ENCODE peak calls at places on chromosomes 3 and 15, in ten cellular contexts. T, Q, A, P, Z, E, K, Y, B and X are unnamed samples.

GRCh38 chr3:36416660-36417059 is 36.4 kb downstream of the STAC start:
- DNase-seq in A (no peak), T (no peak), P (no peak), K (no peak), E (no peak), B (no peak), Y (no peak), Q (no peak), Z (no peak), X (no peak)

GRCh38 chr3:59717679-59718205 is 667.9 kb upstream of the CFAP20DC start:
- DNase-seq in E (no peak), B (no peak), Y (no peak), K (no peak), Z (no peak), T (no peak), A (no peak), P (no peak), Q (no peak), X (no peak)

GRCh38 chr3:182364723-182365650 is 428.3 kb upstream of the ATP11B start:
- DNase-seq in A (no peak), Z (no peak), Y (no peak), E (no peak), Q (no peak), B (no peak), P (peak), T (no peak), K (no peak), X (peak)

GRCh38 chr3:143306419-143306818 is 186.8 kb downstream of the CHST2 start:
- DNase-seq in A (no peak), T (no peak), Y (no peak), E (no peak), K (peak), Z (no peak), Q (no peak), P (no peak), B (no peak), X (peak)

GRCh38 chr3:114178770-114179368 is at the start of gene DRD3:
- DNase-seq in E (no peak), B (no peak), Y (no peak), Q (peak), A (peak), Z (peak), K (peak), P (peak), T (peak), X (peak)

GRCh38 chr3:4862973-4863372 is 116.3 kb upstream of the BHLHE40 start:
- DNase-seq in A (no peak), K (no peak), E (no peak), Y (no peak), B (no peak), T (no peak), Z (no peak), Q (no peak), P (no peak), X (no peak)

GRCh38 chr15:54131410-54131809 is 153.2 kb downstream of the UNC13C start:
- DNase-seq in T (no peak), Z (no peak), Y (no peak), P (no peak), E (no peak), K (no peak), B (no peak), A (no peak), Q (no peak), X (no peak)

GRCh38 chr15:101382544-101382943 is 87.5 kb upstream of the SNRPA1 start:
- DNase-seq in P (no peak), A (no peak), T (no peak), Z (no peak), Y (no peak), E (no peak), K (no peak), B (no peak), Q (no peak), X (no peak)

GRCh38 chr3:110414851-110415250 is 656.8 kb upstream of the NECTIN3 start:
- DNase-seq in Z (peak), T (no peak), P (peak), B (no peak), Q (peak), A (no peak), Y (peak), K (peak), E (no peak), X (no peak)

GRCh38 chr3:100079328-100079727 is 35.0 kb downstream of the FILIP1L start:
- DNase-seq in A (no peak), T (no peak), P (no peak), Q (no peak), K (no peak), Z (no peak), B (no peak), E (no peak), Y (no peak), X (no peak)

GRCh38 chr3:24662449-24663345 is 168.0 kb upstream of the THRB start:
- DNase-seq in Y (no peak), Q (no peak), K (no peak), P (no peak), Z (no peak), B (no peak), T (no peak), E (peak), A (no peak), X (no peak)

GRCh38 chr3:141828487-141829284 is 47.8 kb upstream of the ATP1B3 start:
- DNase-seq in Y (no peak), Q (no peak), A (no peak), T (no peak), P (no peak), Z (no peak), E (peak), B (no peak), K (peak), X (peak)

GRCh38 chr15:85489773-85490493 is 109.5 kb downstream of the AKAP13 start:
- DNase-seq in E (no peak), P (no peak), T (no peak), Y (no peak), B (no peak), A (no peak), Q (no peak), Z (no peak), K (no peak), X (no peak)

GRCh38 chr3:90092994-90093393 is 985.6 kb downstream of the EPHA3 start:
- DNase-seq in E (no peak), Q (peak), Y (no peak), A (no peak), K (peak), P (peak), B (no peak), T (no peak), Z (no peak), X (no peak)

GRCh38 chr3:13505147-13506130 is 25.3 kb downstream of the HDAC11 start:
- DNase-seq in P (no peak), T (no peak), E (no peak), K (no peak), Q (no peak), Y (no peak), A (no peak), Z (no peak), B (no peak), X (no peak)

GRCh38 chr15:56243117-56243773 is 434 bp downstream of the RFX7 start:
- DNase-seq in Q (no peak), B (no peak), T (peak), Y (no peak), K (peak), Z (no peak), P (peak), E (peak), A (peak), X (peak)
- TF ChIP-seq CTCF in Q (no peak), B (no peak), T (no peak), Y (no peak), K (no peak), Z (no peak), P (no peak), E (no peak), A (no peak), X (no peak)

GRCh38 chr3:52798978-52799476 is 4.4 kb downstream of the ITIH3 start:
- DNase-seq in E (no peak), K (peak), Y (no peak), P (no peak), Q (no peak), A (peak), Z (no peak), B (no peak), T (no peak), X (peak)
- TF ChIP-seq CTCF in E (peak), K (peak), Y (no peak), P (peak), Q (peak), A (peak), Z (peak), B (no peak), T (peak), X (peak)

GRCh38 chr15:39153058-39153457 is 427.8 kb upstream of the THBS1 start:
- DNase-seq in P (no peak), K (no peak), E (no peak), Z (no peak), T (no peak), B (no peak), A (no peak), Y (no peak), Q (no peak), X (no peak)

GRCh38 chr15:39156166-39156565 is 424.7 kb upstream of the THBS1 start:
- DNase-seq in Q (no peak), Y (no peak), A (no peak), P (no peak), Z (no peak), T (no peak), E (no peak), B (no peak), K (peak), X (no peak)

GRCh38 chr15:39153718-39154117 is 427.2 kb upstream of the THBS1 start:
- DNase-seq in P (peak), Q (no peak), E (no peak), Z (no peak), Y (no peak), B (no peak), T (no peak), A (no peak), K (no peak), X (peak)

GRCh38 chr15:39154776-39155175 is 426.1 kb upstream of the THBS1 start:
- DNase-seq in Q (no peak), Y (no peak), P (no peak), A (no peak), E (no peak), K (no peak), T (no peak), B (no peak), Z (no peak), X (no peak)

DNA sequence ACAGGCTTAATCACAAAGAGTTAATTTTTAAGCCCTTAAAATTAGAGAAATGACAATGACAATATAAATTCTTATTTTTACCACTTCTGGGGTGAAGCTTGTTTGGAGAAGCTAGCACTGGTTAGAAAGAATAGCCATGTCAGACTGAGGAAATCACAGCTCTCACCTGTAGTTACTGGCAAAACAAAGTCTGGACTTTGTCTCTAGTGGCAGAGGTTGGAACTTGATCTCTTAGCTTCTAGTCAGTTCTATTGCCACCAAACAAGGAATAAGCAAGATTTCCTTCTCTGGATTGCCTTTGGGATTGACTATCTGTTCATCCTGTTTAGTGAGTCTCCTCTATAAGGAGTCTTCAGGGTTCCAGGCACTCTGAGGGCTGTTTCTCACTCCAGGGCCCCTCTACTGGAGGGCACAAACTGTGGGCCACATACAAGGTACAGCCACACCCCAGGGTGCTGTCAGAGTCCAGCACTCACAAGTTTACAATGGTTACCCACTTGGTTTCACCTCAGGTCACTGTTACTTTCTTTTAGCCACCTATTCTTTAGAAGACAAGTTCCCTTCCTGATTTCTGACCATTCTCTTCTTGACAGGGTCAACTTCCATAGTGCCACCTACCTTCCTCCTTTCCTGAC is 426.6 kb upstream of the THBS1 start:
- DNase-seq in K (no peak), A (no peak), P (no peak), E (no peak), B (no peak), Z (no peak), T (no peak), Y (no peak), Q (no peak), X (no peak)
- TF ChIP-seq CTCF in K (no peak), A (peak), P (peak), E (no peak), B (no peak), Z (peak), T (peak), Y (peak), Q (peak), X (no peak)

GRCh38 chr15:43135351-43135750 is 2.0 kb downstream of the TMEM62 start:
- DNase-seq in Q (no peak), K (no peak), E (no peak), Y (no peak), P (no peak), A (no peak), B (no peak), T (no peak), Z (no peak), X (no peak)
- TF ChIP-seq CTCF in Q (no peak), K (no peak), E (no peak), Y (no peak), P (no peak), A (no peak), B (no peak), T (no peak), Z (no peak), X (no peak)

GRCh38 chr3:10678796-10679376 is 137.1 kb upstream of the SLC6A11 start:
- DNase-seq in B (no peak), K (no peak), Y (no peak), P (no peak), Q (no peak), A (no peak), T (no peak), Z (no peak), E (no peak), X (no peak)

GRCh38 chr3:10682692-10683091 is 133.3 kb upstream of the SLC6A11 start:
- DNase-seq in T (no peak), P (no peak), B (no peak), E (no peak), Y (no peak), Q (no peak), Z (no peak), A (no peak), K (no peak), X (no peak)

GRCh38 chr3:10680796-10681195 is 135.2 kb upstream of the SLC6A11 start:
- DNase-seq in E (no peak), Q (no peak), T (no peak), K (no peak), Y (no peak), P (no peak), B (no peak), Z (no peak), A (no peak), X (no peak)

GRCh38 chr3:10688126-10688525 is 127.9 kb upstream of the SLC6A11 start:
- DNase-seq in Q (no peak), E (no peak), Y (no peak), K (no peak), P (no peak), T (no peak), Z (no peak), B (no peak), A (no peak), X (no peak)

DNA sequence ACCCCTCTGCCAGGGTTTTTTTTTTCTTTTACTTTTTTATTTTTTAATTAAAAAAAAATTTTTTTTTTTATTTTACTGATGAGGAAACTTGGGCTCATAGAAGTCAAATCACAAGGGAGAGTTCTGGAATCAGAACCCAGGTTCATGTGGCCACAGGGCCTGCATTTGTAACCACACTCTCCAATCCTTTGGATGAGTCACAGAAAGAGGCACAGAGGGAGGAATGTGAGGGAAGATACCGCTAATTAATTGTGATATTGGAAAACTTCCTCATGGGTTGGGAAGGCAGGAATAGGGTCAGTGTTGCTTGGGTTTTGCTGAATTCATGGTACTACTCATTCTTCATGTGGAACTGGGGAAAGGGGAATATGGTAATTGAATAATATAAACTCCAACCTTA is 132.9 kb upstream of the SLC6A11 start:
- DNase-seq in A (no peak), Q (no peak), T (no peak), P (peak), K (no peak), E (no peak), Z (no peak), B (no peak), Y (no peak), X (no peak)
- TF ChIP-seq CTCF in A (no peak), Q (no peak), T (no peak), P (no peak), K (no peak), E (no peak), Z (no peak), B (no peak), Y (no peak), X (no peak)

GRCh38 chr15:66682246-66682645 is 19.8 kb upstream of the SMAD6 start:
- DNase-seq in T (no peak), E (no peak), Q (no peak), Z (no peak), B (no peak), A (no peak), P (no peak), K (no peak), Y (no peak), X (no peak)

GRCh38 chr15:66682865-66683264 is 19.2 kb upstream of the SMAD6 start:
- DNase-seq in T (no peak), Z (no peak), A (no peak), Q (peak), E (no peak), B (no peak), Y (no peak), K (peak), P (peak), X (no peak)

GRCh38 chr15:66684136-66684681 is 17.8 kb upstream of the SMAD6 start:
- DNase-seq in Y (no peak), A (no peak), B (no peak), Z (no peak), T (no peak), K (no peak), E (no peak), Q (no peak), P (no peak), X (no peak)

GRCh38 chr15:66681395-66681794 is 20.6 kb upstream of the SMAD6 start:
- DNase-seq in K (no peak), Z (no peak), A (no peak), P (no peak), E (no peak), B (no peak), T (no peak), Q (no peak), Y (no peak), X (no peak)

GRCh38 chr15:66685638-66686150 is 16.3 kb upstream of the SMAD6 start:
- DNase-seq in Y (no peak), K (peak), Q (no peak), P (no peak), T (no peak), Z (no peak), E (no peak), A (no peak), B (no peak), X (no peak)
- TF ChIP-seq CTCF in Y (no peak), K (peak), Q (peak), P (peak), T (peak), Z (peak), E (no peak), A (peak), B (no peak), X (no peak)

GRCh38 chr3:2765002-2765579 is 345.1 kb downstream of the IL5RA start:
- DNase-seq in Y (no peak), Q (no peak), B (no peak), Z (no peak), E (no peak), P (no peak), K (no peak), A (no peak), T (no peak), X (peak)
- TF ChIP-seq CTCF in Y (no peak), Q (no peak), B (no peak), Z (no peak), E (no peak), P (no peak), K (no peak), A (no peak), T (peak), X (no peak)

DNA sequence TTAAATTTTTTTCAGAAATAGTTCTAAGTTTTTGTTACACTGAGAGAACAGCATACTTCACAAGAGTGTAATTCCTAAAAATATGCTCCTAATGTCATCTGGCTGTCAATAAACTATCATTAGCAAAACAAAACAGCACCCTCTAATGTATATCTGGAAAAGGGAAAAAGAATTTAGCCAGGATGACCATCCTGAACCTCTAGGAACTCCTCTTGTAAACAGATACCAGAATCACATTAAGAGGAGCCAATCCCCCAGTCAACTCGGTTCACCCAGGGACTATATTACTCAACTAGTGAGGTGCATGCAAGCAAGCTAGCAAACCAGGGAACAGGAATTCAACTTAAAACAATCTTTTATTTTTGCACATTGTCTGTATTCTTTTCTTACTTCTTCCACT is 63.2 kb downstream of the RAD18 start:
- DNase-seq in B (no peak), Y (peak), T (no peak), A (no peak), P (peak), K (no peak), Q (peak), E (no peak), Z (peak), X (no peak)
- TF ChIP-seq CTCF in B (no peak), Y (no peak), T (no peak), A (no peak), P (no peak), K (no peak), Q (peak), E (no peak), Z (peak), X (no peak)